ENCODE peak calls at places on chromosomes 7 and 10, in five cellular contexts. H is right lobe of liver, L is K562, Y is Peyer's patch, V is IMR-90. O is an unnamed sample.

GRCh38 chr7:65448824-65449504 is 75.3 kb downstream of the ZNF92 start:
- DNase-seq in L (no peak), Y (no peak), V (peak), H (no peak), O (no peak)

GRCh38 chr10:110356628-110357245 is 52.0 kb upstream of the SMNDC1 start:
- DNase-seq in H (no peak), V (peak), L (peak), Y (no peak), O (peak)

GRCh38 chr10:95354130-95354529 is 63.3 kb upstream of the PDLIM1 start:
- DNase-seq in V (no peak), H (no peak), Y (no peak), L (no peak), O (no peak)

GRCh38 chr7:85890244-85890811 is 703.5 kb upstream of the SEMA3D start:
- DNase-seq in L (no peak), Y (no peak), H (no peak), V (peak), O (no peak)

GRCh38 chr7:43612599-43613589 is 30.0 kb downstream of the STK17A start:
- DNase-seq in Y (no peak), V (peak), H (no peak), L (no peak), O (no peak)

GRCh38 chr10:113735913-113736312 is 15.6 kb upstream of the PLEKHS1 start:
- DNase-seq in L (no peak), V (no peak), Y (no peak), H (no peak), O (no peak)

GRCh38 chr7:96273716-96274115 is 48.2 kb downstream of the SLC25A13 start:
- DNase-seq in V (no peak), Y (no peak), L (no peak), H (no peak), O (no peak)

GRCh38 chr10:72802291-72803118 is 91.0 kb upstream of the OIT3 start:
- DNase-seq in Y (no peak), V (peak), H (no peak), L (no peak), O (no peak)

GRCh38 chr10:28331821-28332220 is 29.0 kb upstream of the MPP7 start:
- DNase-seq in H (no peak), V (peak), L (no peak), Y (no peak), O (no peak)

GRCh38 chr10:45106257-45106856 is 105.6 kb downstream of the ZNF22 start:
- DNase-seq in L (no peak), H (no peak), Y (no peak), V (no peak), O (no peak)

GRCh38 chr10:45111509-45111908 is 110.8 kb downstream of the ZNF22 start:
- DNase-seq in H (no peak), V (no peak), L (no peak), Y (no peak), O (no peak)
- TF ChIP-seq POLR2A in H (no peak), V (no peak), L (no peak), Y (no peak), O (no peak)

GRCh38 chr7:125563964-125564529 is 634.4 kb upstream of the POT1 start:
- DNase-seq in H (no peak), Y (no peak), V (no peak), L (peak), O (no peak)
- H3K4me3 ChIP-seq in H (no peak), Y (no peak), V (no peak), L (peak), O (no peak)

GRCh38 chr10:29689001-29689400 is 54.2 kb upstream of the SVIL start:
- DNase-seq in L (no peak), Y (no peak), H (no peak), V (peak), O (no peak)
- TF ChIP-seq POLR2A in L (no peak), Y (no peak), H (no peak), V (no peak), O (no peak)

GRCh38 chr10:7170626-7171322 is 240.1 kb downstream of the SFMBT2 start:
- DNase-seq in Y (no peak), V (no peak), H (no peak), L (no peak), O (no peak)

GRCh38 chr10:7165500-7166177 is 245.2 kb downstream of the SFMBT2 start:
- DNase-seq in Y (no peak), H (no peak), L (peak), V (no peak), O (no peak)

GRCh38 chr10:7171825-7172224 is 239.0 kb downstream of the SFMBT2 start:
- DNase-seq in H (no peak), V (no peak), L (no peak), Y (no peak), O (no peak)

GRCh38 chr10:7168414-7168813 is 242.4 kb downstream of the SFMBT2 start:
- DNase-seq in H (no peak), L (peak), V (no peak), Y (no peak), O (no peak)
- H3K4me3 ChIP-seq in H (no peak), L (no peak), V (no peak), Y (no peak), O (no peak)

GRCh38 chr10:31753681-31754080 is 174.9 kb downstream of the ARHGAP12 start:
- DNase-seq in V (no peak), Y (no peak), L (no peak), H (no peak), O (no peak)

GRCh38 chr10:31756131-31757119 is 172.2 kb downstream of the ARHGAP12 start:
- DNase-seq in V (no peak), H (no peak), Y (no peak), L (no peak), O (no peak)

GRCh38 chr10:31757831-31758230 is 170.8 kb downstream of the ARHGAP12 start:
- DNase-seq in Y (no peak), L (no peak), V (no peak), H (no peak), O (no peak)

GRCh38 chr10:31757374-31757773 is 171.3 kb downstream of the ARHGAP12 start:
- DNase-seq in V (no peak), L (no peak), H (peak), Y (no peak), O (no peak)

DNA sequence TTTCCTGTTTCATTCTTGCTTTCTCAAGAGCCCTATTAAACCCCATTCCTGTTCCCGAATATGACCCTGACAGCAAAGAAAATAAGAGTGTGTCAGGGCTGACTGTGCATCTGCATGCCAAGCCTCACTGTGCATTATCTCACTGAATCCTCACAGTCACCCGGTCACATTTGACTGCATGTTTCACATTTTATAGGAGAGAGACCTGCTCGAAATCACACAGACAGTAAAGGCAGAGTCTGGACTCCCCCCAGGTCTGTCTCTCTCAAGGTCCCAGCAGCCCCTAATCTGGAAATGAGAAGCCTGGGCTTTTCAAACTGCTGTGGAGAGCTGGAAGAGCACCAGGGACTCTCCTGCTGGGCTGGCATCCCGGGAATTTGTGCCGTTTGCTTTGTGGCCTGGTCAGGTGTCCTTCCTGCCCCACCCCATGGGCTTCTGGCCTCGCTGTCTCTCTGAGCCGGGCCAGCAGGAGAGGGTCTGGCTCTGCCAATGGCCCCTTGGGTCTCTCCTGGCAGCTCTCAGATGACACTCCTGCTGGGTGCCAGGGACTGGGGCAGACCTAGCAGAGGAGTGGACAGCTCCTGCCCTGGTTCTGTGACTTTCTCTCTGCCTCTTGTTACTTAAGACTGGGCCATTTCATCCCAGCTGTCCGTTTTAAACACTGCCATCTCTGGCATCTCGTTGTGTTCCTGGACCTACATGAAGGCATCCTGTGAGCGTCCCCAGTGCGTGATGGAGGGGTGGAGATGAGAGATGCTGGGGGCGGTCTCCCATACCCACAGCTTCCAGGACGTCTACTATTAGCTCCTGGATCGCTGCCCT is 173.6 kb downstream of the ARHGAP12 start:
- DNase-seq in H (peak), V (no peak), Y (no peak), L (no peak), O (no peak)
- TF ChIP-seq POLR2A in H (peak), V (no peak), Y (no peak), L (no peak), O (no peak)

DNA sequence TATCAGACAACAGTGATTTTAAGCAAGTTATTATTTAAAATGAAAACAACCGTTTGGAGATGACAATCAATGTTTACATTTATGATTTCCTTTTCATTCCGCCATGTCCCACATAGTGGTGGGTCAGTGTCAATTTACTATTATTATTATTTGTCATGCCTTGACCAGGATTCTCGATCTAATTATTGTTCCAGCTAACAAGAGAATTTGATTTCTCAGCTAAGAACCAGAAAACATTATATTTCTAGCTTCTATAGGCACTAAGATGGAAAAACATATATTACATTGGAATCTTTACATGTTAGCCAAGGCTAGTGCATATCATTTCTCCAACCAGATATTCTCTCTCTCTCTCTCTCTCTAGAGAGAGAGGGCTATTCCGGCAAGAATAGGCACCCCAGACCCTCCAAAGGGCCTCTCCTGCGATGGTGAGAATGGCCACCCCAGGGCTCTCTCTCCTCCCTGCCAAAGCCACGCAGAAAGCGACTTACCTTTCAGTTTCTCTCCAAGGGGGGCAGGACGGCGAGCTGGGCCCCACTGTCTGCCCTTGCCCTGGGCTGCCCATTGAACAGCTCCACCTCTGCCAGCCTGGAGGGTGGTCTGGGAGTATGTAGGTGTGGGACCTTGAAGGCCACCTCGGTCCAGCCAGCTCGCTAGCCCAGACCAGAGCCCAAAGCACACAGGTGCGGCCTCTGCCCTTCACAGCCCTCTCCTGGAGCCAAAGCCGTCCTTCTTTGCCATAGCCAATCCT is 2.4 kb downstream of the HOXA3 start:
- DNase-seq in L (no peak), V (no peak), H (no peak), Y (no peak), O (no peak)
- H3K4me3 ChIP-seq in L (no peak), V (peak), H (no peak), Y (peak), O (peak)

GRCh38 chr7:150685219-150686029 is at the start of gene GIMAP2:
- DNase-seq in Y (no peak), H (no peak), V (no peak), L (no peak), O (no peak)

GRCh38 chr7:150688630-150689029 is 3.1 kb downstream of the GIMAP2 start:
- DNase-seq in V (no peak), L (no peak), H (no peak), Y (no peak), O (no peak)

DNA sequence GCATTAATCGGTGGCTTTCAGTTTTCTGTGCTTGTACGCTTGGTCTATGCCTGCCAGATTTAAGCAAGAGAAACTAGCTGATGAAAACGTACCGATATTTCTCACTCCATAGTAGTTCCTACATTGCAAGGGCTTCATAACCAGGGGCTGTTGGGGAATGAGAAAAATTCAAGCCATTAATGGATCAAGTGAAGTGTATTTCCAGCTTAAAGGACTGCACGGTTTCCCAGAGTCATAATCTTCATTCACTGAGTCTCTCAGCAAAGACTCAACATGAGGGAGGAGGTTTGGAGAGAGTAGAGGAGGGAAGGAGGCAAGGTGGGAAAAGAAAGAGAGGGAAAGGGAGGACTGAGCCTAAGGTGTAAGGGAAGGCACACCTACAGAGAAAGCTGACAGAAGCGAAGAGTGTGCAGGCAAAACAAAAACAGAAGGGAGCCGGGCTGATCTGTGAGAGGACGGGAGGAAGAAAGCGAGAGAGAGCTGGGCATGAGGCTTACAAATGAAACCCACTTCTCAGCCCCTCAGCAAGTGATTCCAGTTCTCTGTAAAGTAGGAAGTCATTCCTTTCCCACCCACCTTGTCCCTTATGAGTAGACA is 622 bp downstream of the GIMAP2 start:
- DNase-seq in H (no peak), V (no peak), L (no peak), Y (no peak), O (no peak)
- TF ChIP-seq POLR2A in H (no peak), V (no peak), L (no peak), Y (no peak), O (no peak)

O was measured in esophagus squamous epithelium.